ENCODE peak calls at places on chromosomes 6 and 20, in four cellular contexts. J is OCI-LY7, E is GM23248, I is hepatocyte. Y is an unnamed sample.

GRCh38 chr6:8707956-8708772 is 272.8 kb upstream of the SLC35B3 start:
- DNase-seq in E (peak; percentile 29), I (peak; percentile 65), J (peak; percentile 0), Y (peak; percentile 42)

GRCh38 chr20:2817891-2818595 is 1.9 kb downstream of the TMEM239 start:
- DNase-seq in I (no peak), J (no peak), E (no peak), Y (no peak)

GRCh38 chr6:12331951-12332749 is 42.0 kb downstream of the EDN1 start:
- DNase-seq in E (peak; percentile 59), I (peak; percentile 80), J (no peak), Y (no peak)

GRCh38 chr6:109382576-109383437 is 540 bp upstream of the CD164 start:
- DNase-seq in I (peak; percentile 96), J (peak; percentile 97), E (peak; percentile 97), Y (peak; percentile 95)

GRCh38 chr6:137685798-137686197 is 181.3 kb upstream of the TNFAIP3 start:
- DNase-seq in E (no peak), J (no peak), I (no peak), Y (no peak)

GRCh38 chr6:116349216-116349615 is 21.5 kb upstream of the DSE start:
- DNase-seq in J (no peak), I (peak; percentile 12), E (no peak), Y (no peak)

GRCh38 chr20:51447097-51447764 is 95.3 kb downstream of the NFATC2 start:
- DNase-seq in E (peak; percentile 100), J (no peak), I (peak; percentile 79), Y (no peak)

GRCh38 chr6:63790334-63790733 is 154.7 kb downstream of the PHF3 start:
- DNase-seq in I (no peak), E (no peak), J (peak; percentile 14), Y (no peak)

GRCh38 chr6:117089604-117090003 is 175.8 kb upstream of the VGLL2 start:
- DNase-seq in J (no peak), E (no peak), I (no peak), Y (no peak)

GRCh38 chr6:104718672-104719071 is 141.0 kb downstream of the HACE1 start:
- DNase-seq in E (no peak), I (no peak), J (no peak), Y (no peak)

GRCh38 chr6:90079555-90080490 is 185.6 kb downstream of the GJA10 start:
- DNase-seq in J (no peak), E (no peak), I (no peak), Y (no peak)

GRCh38 chr6:111800821-111801220 is 72.4 kb downstream of the FYN start:
- DNase-seq in J (no peak), I (no peak), E (peak; percentile 67), Y (no peak)

GRCh38 chr6:21396313-21396712 is 197.2 kb upstream of the SOX4 start:
- DNase-seq in J (no peak), I (no peak), E (peak; percentile 76), Y (no peak)

GRCh38 chr6:34317882-34318491 is 69.2 kb upstream of the SMIM29 start:
- DNase-seq in E (peak; percentile 38), J (peak; percentile 40), I (no peak), Y (no peak)

GRCh38 chr6:71489736-71490135 is 201.1 kb downstream of the OGFRL1 start:
- DNase-seq in E (peak; percentile 90), I (peak; percentile 76), J (no peak), Y (no peak)

GRCh38 chr6:169976301-169977081 is 225.1 kb downstream of the ERMARD start:
- DNase-seq in I (no peak), J (no peak), E (peak; percentile 15), Y (no peak)

GRCh38 chr6:9140181-9140580 is 704.8 kb upstream of the SLC35B3 start:
- DNase-seq in I (no peak), J (no peak), E (peak; percentile 44), Y (no peak)

GRCh38 chr6:153511896-153512496 is 380.9 kb upstream of the RGS17 start:
- DNase-seq in J (peak; percentile 45), E (peak; percentile 46), I (peak; percentile 53), Y (peak; percentile 8)

GRCh38 chr20:22312744-22313346 is 271.5 kb downstream of the FOXA2 start:
- DNase-seq in I (peak; percentile 68), J (peak; percentile 7), E (peak; percentile 61), Y (peak; percentile 17)

GRCh38 chr20:10921491-10922010 is 247.8 kb upstream of the JAG1 start:
- DNase-seq in E (no peak), J (no peak), I (no peak), Y (no peak)
- TF ChIP-seq EZH2phosphoT487 in E (no peak), J (no peak), I (no peak), Y (no peak)

GRCh38 chr20:59340186-59340885 is 39.9 kb downstream of the EDN3 start:
- DNase-seq in E (no peak), J (no peak), I (no peak), Y (no peak)

GRCh38 chr20:59336551-59336950 is 36.1 kb downstream of the EDN3 start:
- DNase-seq in I (no peak), E (no peak), J (no peak), Y (no peak)

GRCh38 chr20:59342017-59342957 is 41.9 kb downstream of the EDN3 start:
- DNase-seq in E (no peak), J (no peak), I (peak; percentile 61), Y (no peak)
- TF ChIP-seq EZH2phosphoT487 in E (no peak), J (no peak), I (no peak), Y (no peak)

DNA sequence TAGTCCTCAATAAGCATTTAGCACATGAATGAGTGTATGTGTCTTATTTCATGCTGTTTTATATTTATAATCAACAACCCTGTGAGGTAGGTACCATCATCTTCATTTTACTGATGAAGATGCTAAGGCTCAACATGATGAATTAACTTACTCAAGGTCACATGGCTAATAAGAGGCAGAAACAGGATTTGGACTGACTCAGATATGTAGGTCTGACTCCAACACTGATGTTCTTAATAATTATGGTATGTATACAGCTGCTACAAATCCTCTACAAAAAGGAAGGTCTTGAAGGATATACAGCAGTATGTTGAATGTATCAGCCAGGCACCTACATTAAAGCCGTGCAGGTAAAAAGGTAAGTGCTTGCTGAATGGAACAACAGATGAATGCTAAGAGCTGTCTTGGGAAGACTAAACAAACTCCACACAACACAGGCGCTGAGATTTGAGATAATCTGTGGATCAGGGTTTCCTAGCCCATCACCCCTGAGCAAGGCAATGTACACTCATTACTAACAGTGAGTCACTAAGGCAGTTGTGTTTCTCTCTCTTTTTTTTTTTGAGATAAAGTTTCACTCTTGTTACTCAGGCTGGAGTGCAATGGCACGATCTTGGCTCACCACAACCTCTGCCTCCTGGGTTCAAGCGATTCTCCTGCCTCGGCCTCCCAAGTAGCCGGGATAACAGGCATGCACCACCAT is 31.9 kb downstream of the TTI1 start:
- DNase-seq in J (no peak), I (peak; percentile 36), E (peak; percentile 88), Y (no peak)
- TF ChIP-seq EZH2phosphoT487 in J (no peak), I (no peak), E (no peak), Y (no peak)

GRCh38 chr6:105932440-105932839 is 153.7 kb upstream of the PRDM1 start:
- DNase-seq in E (peak; percentile 34), I (no peak), J (no peak), Y (no peak)
- TF ChIP-seq EZH2phosphoT487 in E (no peak), I (no peak), J (no peak), Y (no peak)

GRCh38 chr6:41975276-41975675 is 33.7 kb upstream of the CCND3 start:
- DNase-seq in J (no peak), I (no peak), E (no peak), Y (no peak)
- TF ChIP-seq EZH2phosphoT487 in J (no peak), I (no peak), E (no peak), Y (no peak)

GRCh38 chr6:22727709-22728108 is 158.3 kb downstream of the HDGFL1 start:
- DNase-seq in E (no peak), J (no peak), I (no peak), Y (no peak)
- TF ChIP-seq EZH2phosphoT487 in E (no peak), J (no peak), I (no peak), Y (no peak)

DNA sequence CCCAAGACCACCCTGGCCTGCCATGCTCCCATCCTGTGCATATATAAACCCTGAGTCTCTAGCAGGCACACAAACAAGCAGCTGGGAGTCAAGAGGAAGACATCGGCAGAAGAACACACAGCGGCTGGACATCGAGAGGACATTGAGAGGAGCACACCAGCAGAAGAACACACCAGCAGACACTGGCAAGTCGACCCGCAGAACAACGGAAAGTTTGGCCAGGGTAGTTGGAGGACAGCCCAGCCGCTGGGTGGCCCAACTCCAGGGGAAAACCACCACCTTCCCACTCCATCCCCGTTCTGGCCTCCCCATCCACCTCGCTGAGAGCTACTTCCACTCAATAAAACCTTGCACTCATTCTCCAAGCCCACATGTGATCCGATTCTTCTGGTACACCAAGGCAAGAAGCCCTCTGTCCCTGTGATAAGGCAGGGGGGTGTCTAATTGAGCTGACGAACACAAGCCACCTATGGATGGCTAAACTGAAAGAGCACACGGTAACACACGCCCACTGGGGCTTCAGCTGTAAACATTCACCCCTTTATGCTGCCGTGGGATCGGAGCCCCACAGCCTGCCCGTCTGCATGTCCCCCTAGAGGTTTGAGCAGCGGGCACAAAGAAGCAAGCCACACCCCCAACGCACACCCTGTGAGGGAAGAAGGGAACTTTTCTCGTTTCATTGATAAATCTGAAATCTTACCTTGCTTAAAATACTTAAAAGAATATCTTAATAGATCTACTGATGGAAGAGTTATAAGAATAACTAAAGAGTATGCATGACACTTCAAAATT is 13.8 kb downstream of the TMX4 start:
- DNase-seq in I (no peak), J (no peak), E (no peak), Y (no peak)
- TF ChIP-seq EZH2phosphoT487 in I (no peak), J (no peak), E (no peak), Y (no peak)